ENCODE peak calls at places on chromosome 19, in five cellular contexts. X, S, Q, H and I are unnamed samples.

GRCh38 chr19:30206187-30206586 is 166.0 kb upstream of the ZNF536 start:
- DNase-seq in X (peak; percentile 12), H (peak; percentile 27), Q (no peak), S (no peak), I (no peak)

GRCh38 chr19:42284641-42285341 is 15.7 kb downstream of the CIC start:
- DNase-seq in Q (peak; percentile 28), X (peak; percentile 35), H (peak; percentile 57), S (no peak), I (peak; percentile 29)

GRCh38 chr19:15422311-15423075 is 3.7 kb upstream of the AKAP8L start:
- DNase-seq in S (no peak), Q (no peak), H (no peak), X (no peak), I (no peak)

GRCh38 chr19:13849991-13850909 is 26.7 kb upstream of the NANOS3 start:
- DNase-seq in Q (peak; percentile 81), S (peak; percentile 71), X (peak; percentile 81), H (peak; percentile 88), I (no peak)

GRCh38 chr19:48858984-48859710 is 9.3 kb downstream of the PLEKHA4 start:
- DNase-seq in S (no peak), X (peak; percentile 77), H (peak; percentile 69), Q (no peak), I (no peak)

GRCh38 chr19:4035018-4035566 is 27.6 kb downstream of the PIAS4 start:
- DNase-seq in Q (no peak), X (no peak), S (no peak), H (no peak), I (no peak)

GRCh38 chr19:40543029-40543597 is 33.6 kb upstream of the SHKBP1 start:
- DNase-seq in X (no peak), Q (no peak), H (no peak), S (no peak), I (no peak)

GRCh38 chr19:45931055-45931454 is 16.5 kb upstream of the NANOS2 start:
- DNase-seq in S (no peak), Q (no peak), X (no peak), H (no peak), I (no peak)

GRCh38 chr19:45640849-45641273 is 1.7 kb upstream of the EML2 start:
- DNase-seq in X (peak; percentile 86), H (peak; percentile 97), S (no peak), Q (no peak), I (no peak)

GRCh38 chr19:14337510-14337909 is 43.7 kb upstream of the ADGRE5 start:
- DNase-seq in X (peak; percentile 75), Q (peak; percentile 25), S (no peak), H (peak; percentile 86), I (no peak)

GRCh38 chr19:10107254-10107653 is 1.1 kb downstream of the PPAN start:
- DNase-seq in Q (no peak), X (no peak), H (no peak), S (no peak), I (no peak)

GRCh38 chr19:13234518-13234917 is 84.3 kb downstream of the IER2 start:
- DNase-seq in X (peak; percentile 76), H (peak; percentile 85), S (no peak), Q (peak; percentile 10), I (no peak)

GRCh38 chr19:3665681-3666544 is 34.4 kb downstream of the PIP5K1C start:
- DNase-seq in X (peak; percentile 70), S (no peak), H (peak; percentile 96), Q (peak; percentile 36), I (peak; percentile 53)

GRCh38 chr19:32166238-32166637 is 179.2 kb upstream of the ZNF507 start:
- DNase-seq in X (no peak), H (peak; percentile 28), S (no peak), Q (no peak), I (no peak)

GRCh38 chr19:39052846-39053245 is 20.5 kb upstream of the FBXO27 start:
- DNase-seq in S (no peak), Q (no peak), H (no peak), X (no peak), I (no peak)

GRCh38 chr19:5361407-5361806 is 20.8 kb upstream of the PTPRS start:
- DNase-seq in X (no peak), S (no peak), H (no peak), Q (no peak), I (no peak)

GRCh38 chr19:49749055-49749716 is 13.9 kb downstream of the TSKS start:
- DNase-seq in Q (peak; percentile 35), S (peak; percentile 37), X (no peak), H (no peak), I (no peak)

GRCh38 chr19:55247621-55248099 is 11.2 kb downstream of the PPP6R1 start:
- DNase-seq in Q (peak; percentile 45), X (no peak), S (no peak), H (no peak), I (no peak)

DNA sequence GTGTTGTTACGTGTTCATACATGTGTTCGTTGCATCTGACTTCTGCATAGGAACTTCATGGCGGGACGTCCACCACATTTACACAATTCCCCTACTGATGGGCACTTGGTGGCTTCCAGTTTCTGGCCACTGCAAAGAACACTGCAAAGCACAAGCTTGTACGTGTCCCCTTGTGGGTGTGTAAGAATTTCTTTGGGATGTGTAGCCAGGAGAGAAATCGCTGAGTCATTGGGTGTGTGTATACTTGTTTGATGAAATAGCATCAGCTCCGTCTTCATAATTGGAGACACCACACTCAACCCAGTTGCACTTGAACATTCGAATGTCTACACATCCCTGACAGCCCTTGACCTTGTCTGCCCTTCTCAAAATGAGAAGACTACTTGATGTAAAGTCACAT is 19.2 kb downstream of the KLK5 start:
- DNase-seq in S (peak; percentile 24), X (no peak), H (no peak), Q (no peak), I (no peak)
- H2AFZ ChIP-seq in S (no peak overlapping the region), X (no peak overlapping the region), H (no peak overlapping the region), Q (no peak overlapping the region), I (no peak overlapping the region)

DNA sequence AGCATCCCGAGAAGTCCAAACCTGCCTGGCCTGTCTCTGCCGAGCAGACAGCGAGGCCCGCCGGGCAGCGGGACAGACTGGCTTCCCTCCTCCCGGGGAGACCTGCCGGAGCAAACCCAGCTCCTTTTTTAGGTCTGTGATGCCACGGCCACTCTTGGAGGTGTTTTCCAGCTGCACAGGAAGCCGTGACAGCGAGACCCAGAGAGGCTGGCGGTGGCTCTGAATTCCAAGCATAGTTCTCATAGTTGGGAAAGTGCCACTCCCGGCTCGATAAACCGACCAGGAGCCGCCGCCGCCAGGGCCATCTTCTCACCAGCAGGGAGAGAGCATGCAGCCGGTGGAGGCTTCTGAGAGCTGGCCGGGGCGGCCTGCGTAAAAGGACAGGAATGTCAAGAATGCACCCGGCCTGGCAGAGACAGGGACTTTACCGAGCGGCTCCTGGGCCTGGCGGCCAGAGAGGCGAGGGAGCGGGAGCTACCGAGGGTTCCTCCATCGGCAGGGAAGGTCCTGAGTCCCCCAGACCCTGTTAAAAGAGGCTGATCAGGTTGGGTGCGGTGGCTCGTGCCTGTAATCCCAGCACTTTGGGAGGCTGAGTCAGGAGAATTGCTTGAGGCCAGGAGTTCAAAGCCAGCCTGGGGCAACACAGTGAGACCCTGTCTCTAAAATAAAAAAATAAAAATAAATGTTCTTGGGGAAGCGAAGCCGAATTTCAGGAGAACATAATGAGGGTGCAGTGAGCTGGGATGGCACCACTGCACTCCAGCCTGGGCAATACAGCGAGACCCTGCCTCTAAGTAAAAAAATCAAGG is 64.9 kb downstream of the GADD45B start:
- DNase-seq in Q (peak; percentile 98), H (peak; percentile 90), X (peak; percentile 99), S (peak; percentile 97), I (peak; percentile 93)
- H2BK15ac ChIP-seq in Q (peak overlapping the region; percentile 30), H (no peak overlapping the region), X (no peak overlapping the region), S (peak overlapping the region; percentile 97), I (peak overlapping the region; percentile 91)

GRCh38 chr19:20077791-20078463 is at the start of gene ZNF90:
- DNase-seq in Q (peak; percentile 95), S (peak; percentile 93), H (peak; percentile 96), X (peak; percentile 97), I (peak; percentile 95)
- H2AFZ ChIP-seq in Q (peak within 1 kb of the TSS; percentile 62), S (peak within 1 kb of the TSS; percentile 88), H (no peak within 1 kb of the TSS), X (no peak within 1 kb of the TSS), I (peak within 1 kb of the TSS; percentile 84)

DNA sequence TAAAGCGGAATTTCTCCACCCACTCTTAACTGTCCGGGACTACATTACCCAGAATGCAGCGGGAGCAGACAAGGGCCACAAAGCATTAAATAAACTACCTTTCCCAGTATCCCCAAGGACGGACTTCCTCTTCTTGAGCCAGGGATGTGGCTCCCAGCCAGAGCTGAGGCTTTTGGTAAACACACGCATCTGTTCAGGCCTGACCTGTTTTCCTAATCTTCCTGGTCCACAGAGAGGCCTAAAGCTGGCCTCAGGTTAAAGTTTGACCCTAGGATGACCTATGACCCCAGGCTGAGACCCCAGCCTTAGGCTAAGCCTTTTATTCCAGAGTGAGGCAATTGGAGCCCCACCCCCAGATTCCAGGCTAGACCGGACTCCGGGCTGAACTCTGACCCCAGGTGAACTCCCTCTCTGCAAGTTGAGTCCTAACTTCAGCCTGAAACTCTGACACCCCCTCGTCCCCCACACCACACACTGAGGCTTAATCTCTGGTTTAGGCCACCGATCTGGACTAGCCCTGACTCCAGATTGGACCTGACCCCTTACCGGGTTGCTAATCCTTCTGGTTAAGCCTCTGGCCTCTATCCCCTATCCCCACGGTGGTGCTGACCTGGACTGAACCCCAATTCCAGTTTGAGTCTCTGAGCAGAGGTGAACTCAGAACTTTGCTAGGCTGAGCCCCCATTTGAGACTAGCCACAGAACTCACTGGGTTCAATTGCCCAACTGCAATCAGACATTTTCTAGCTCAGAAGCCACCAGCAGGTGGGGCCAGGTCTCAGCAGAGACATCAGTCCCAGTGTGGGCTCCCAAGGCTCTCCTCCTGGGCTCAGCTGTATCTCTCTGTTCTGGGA is 719 bp upstream of the GPR108 start:
- DNase-seq in X (peak; percentile 86), H (peak; percentile 78), Q (peak; percentile 86), S (peak; percentile 80), I (peak; percentile 59)
- H2BK15ac ChIP-seq in X (peak overlapping the region; percentile 57), H (peak overlapping the region; percentile 65), Q (no peak overlapping the region), S (peak overlapping the region; percentile 3), I (no peak overlapping the region)